ENCODE peak calls at places on chromosomes 3 and 15, in eight cellular contexts. E, V, A, C, N, U, P and Q are unnamed samples.
A peak's percentile ranks its signal among the peaks of the same experiment; 100 is the strongest.

GRCh38 chr15:29043731-29044485 is 158.1 kb downstream of the APBA2 start:
- DNase-seq in A (no peak), N (no peak), C (no peak), V (no peak), E (no peak), U (no peak), P (no peak), Q (no peak)

GRCh38 chr15:65528461-65529060 is 1.7 kb upstream of the HACD3 start:
- DNase-seq in E (no peak), U (no peak), V (no peak), N (no peak), A (peak; percentile 63), C (no peak), P (no peak), Q (no peak)

GRCh38 chr3:85912981-85913380 is 954.2 kb downstream of the CADM2 start:
- DNase-seq in E (no peak), A (no peak), C (peak; percentile 89), V (no peak), U (no peak), N (no peak), P (no peak), Q (peak; percentile 82)

GRCh38 chr15:30990036-30990435 is 1.4 kb downstream of the MTMR10 start:
- DNase-seq in N (no peak), A (no peak), C (no peak), U (no peak), E (no peak), P (no peak), V (no peak), Q (no peak)

GRCh38 chr15:62932436-62932835 is 110.1 kb upstream of the TPM1 start:
- DNase-seq in C (no peak), A (no peak), E (no peak), N (no peak), V (no peak), P (no peak), U (no peak), Q (no peak)

GRCh38 chr3:49133226-49133951 is 539 bp upstream of the LAMB2 start:
- DNase-seq in N (peak; percentile 78), E (no peak), C (peak; percentile 90), P (peak; percentile 94), A (peak; percentile 92), V (peak; percentile 88), U (peak; percentile 83), Q (peak; percentile 81)

GRCh38 chr15:100873029-100873677 is 6.5 kb upstream of the ALDH1A3 start:
- DNase-seq in E (peak; percentile 25), U (peak; percentile 97), P (peak; percentile 82), A (peak; percentile 84), V (peak; percentile 73), C (peak; percentile 96), N (peak; percentile 78), Q (peak; percentile 92)

GRCh38 chr15:39269821-39270220 is 311.1 kb upstream of the THBS1 start:
- DNase-seq in V (no peak), E (no peak), C (no peak), N (no peak), P (no peak), U (no peak), A (no peak), Q (no peak)

GRCh38 chr3:67819447-67819846 is 165.0 kb upstream of the SUCLG2 start:
- DNase-seq in A (peak; percentile 58), V (no peak), P (peak; percentile 40), N (no peak), C (peak; percentile 3), U (no peak), E (no peak), Q (peak; percentile 1)

GRCh38 chr3:152352559-152352958 is 83.8 kb downstream of the MBNL1 start:
- DNase-seq in V (no peak), E (no peak), N (no peak), P (no peak), A (no peak), U (no peak), C (no peak), Q (no peak)

GRCh38 chr15:66483131-66483566 is 14.4 kb downstream of the SNAPC5 start:
- DNase-seq in A (no peak), N (peak; percentile 78), V (peak; percentile 38), E (no peak), U (no peak), C (peak; percentile 82), P (no peak), Q (no peak)

GRCh38 chr15:96977886-96978285 is 647.4 kb downstream of the NR2F2 start:
- DNase-seq in U (no peak), C (no peak), E (no peak), N (no peak), P (no peak), V (peak; percentile 9), A (no peak), Q (no peak)

GRCh38 chr3:142374687-142375086 is 73.2 kb downstream of the XRN1 start:
- DNase-seq in C (no peak), A (no peak), U (no peak), V (no peak), P (no peak), N (no peak), E (no peak), Q (no peak)

GRCh38 chr3:42539871-42540714 is 37.6 kb downstream of the VIPR1 start:
- DNase-seq in C (peak; percentile 78), E (peak; percentile 52), U (peak; percentile 36), P (peak; percentile 95), V (peak; percentile 76), N (peak; percentile 54), A (peak; percentile 96), Q (peak; percentile 48)

GRCh38 chr3:148957586-148957985 is 33.8 kb upstream of the GYG1 start:
- DNase-seq in E (no peak), U (no peak), A (peak; percentile 79), V (no peak), N (no peak), C (peak; percentile 27), P (peak; percentile 39), Q (no peak)

GRCh38 chr3:101229681-101230080 is 90.7 kb downstream of the IMPG2 start:
- DNase-seq in U (no peak), V (no peak), C (peak; percentile 50), P (no peak), N (no peak), E (no peak), A (no peak), Q (no peak)

GRCh38 chr3:108602249-108602934 is 12.9 kb downstream of the DZIP3 start:
- DNase-seq in U (no peak), V (peak; percentile 42), A (no peak), C (no peak), P (no peak), E (peak; percentile 20), N (no peak), Q (no peak)

GRCh38 chr3:45055032-45055410 is 28.9 kb downstream of the CLEC3B start:
- DNase-seq in N (no peak), U (no peak), C (peak; percentile 57), E (no peak), V (no peak), A (no peak), P (no peak), Q (peak; percentile 68)

GRCh38 chr3:106518516-106518915 is 649.7 kb upstream of the CBLB start:
- DNase-seq in C (peak; percentile 84), P (no peak), U (no peak), V (no peak), N (no peak), A (no peak), E (no peak), Q (peak; percentile 71)

GRCh38 chr15:52808996-52809395 is 18.9 kb upstream of the ONECUT1 start:
- DNase-seq in N (no peak), E (no peak), U (no peak), P (no peak), V (no peak), A (no peak), C (no peak), Q (no peak)

GRCh38 chr15:52810346-52810745 is 20.2 kb upstream of the ONECUT1 start:
- DNase-seq in U (no peak), N (no peak), C (no peak), V (no peak), E (no peak), P (no peak), A (peak; percentile 76), Q (no peak)

GRCh38 chr15:52805351-52806283 is 15.5 kb upstream of the ONECUT1 start:
- DNase-seq in C (no peak), E (no peak), V (no peak), P (peak; percentile 83), N (no peak), U (no peak), A (peak; percentile 84), Q (no peak)

GRCh38 chr15:52806284-52806655 is 16.1 kb upstream of the ONECUT1 start:
- DNase-seq in P (no peak), E (no peak), V (no peak), A (no peak), U (no peak), N (no peak), C (no peak), Q (no peak)

GRCh38 chr15:52808441-52808840 is 18.3 kb upstream of the ONECUT1 start:
- DNase-seq in N (no peak), U (no peak), V (no peak), E (no peak), C (no peak), A (no peak), P (no peak), Q (peak; percentile 5)
- H3K27me3 ChIP-seq in N (peaks cover 96% of the 10 kb centered on the region), U (no peaks in the 10 kb centered on the region), V (peaks cover 22% of the 10 kb centered on the region), E (peaks cover 45% of the 10 kb centered on the region), C (peaks cover 66% of the 10 kb centered on the region), A (peaks cover 45% of the 10 kb centered on the region), P (peaks cover 29% of the 10 kb centered on the region), Q (peaks cover 34% of the 10 kb centered on the region)

DNA sequence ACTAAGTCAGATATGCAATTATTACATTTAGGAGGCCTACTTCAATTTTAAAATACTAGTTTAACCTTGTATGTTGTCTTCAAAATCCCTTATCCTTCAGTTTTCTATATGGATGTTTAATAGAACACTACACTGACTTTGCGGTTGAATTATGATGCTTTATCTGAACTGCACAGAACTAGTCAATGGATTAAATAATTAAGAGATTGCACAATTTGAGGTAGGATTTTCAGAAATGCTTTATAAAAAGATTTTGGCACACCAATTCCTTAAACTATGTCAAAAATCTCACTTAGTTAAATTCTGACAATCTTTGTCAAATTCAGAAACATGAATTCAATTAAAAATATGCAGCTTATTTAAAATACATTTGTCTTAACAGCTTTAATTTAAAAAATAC is 28.1 kb downstream of the ATOSA start:
- DNase-seq in E (no peak), P (no peak), U (no peak), A (no peak), V (no peak), N (no peak), C (no peak), Q (no peak)
- H3K4me3 ChIP-seq in E (no peak overlapping the region), P (no peak overlapping the region), U (no peak overlapping the region), A (no peak overlapping the region), V (no peak overlapping the region), N (no peak overlapping the region), C (peak overlapping the region; percentile 62), Q (no peak overlapping the region)

GRCh38 chr3:33061782-33062181 is 35.2 kb downstream of the GLB1 start:
- DNase-seq in N (no peak), P (no peak), U (no peak), C (no peak), A (no peak), E (no peak), V (no peak), Q (peak; percentile 29)
- H3K36me3 ChIP-seq in N (no peaks in the 10 kb centered on the region), P (peaks cover 1% of the 10 kb centered on the region), U (no peaks in the 10 kb centered on the region), C (peaks cover 20% of the 10 kb centered on the region), A (peaks cover 22% of the 10 kb centered on the region), E (peaks cover 5% of the 10 kb centered on the region), V (peaks cover 11% of the 10 kb centered on the region), Q (peaks cover 14% of the 10 kb centered on the region)

GRCh38 chr15:26001201-26001600 is 138.1 kb upstream of the ATP10A start:
- DNase-seq in V (no peak), E (no peak), U (no peak), N (no peak), P (no peak), C (no peak), A (no peak), Q (no peak)

GRCh38 chr15:26011916-26012315 is 148.8 kb upstream of the ATP10A start:
- DNase-seq in N (no peak), E (no peak), P (no peak), U (no peak), V (no peak), C (no peak), A (no peak), Q (no peak)

GRCh38 chr15:26007151-26007550 is 144.0 kb upstream of the ATP10A start:
- DNase-seq in C (no peak), A (no peak), V (no peak), N (no peak), P (no peak), E (no peak), U (no peak), Q (no peak)
- H3K27me3 ChIP-seq in C (peaks cover 21% of the 10 kb centered on the region), A (no peaks in the 10 kb centered on the region), V (no peaks in the 10 kb centered on the region), N (peaks cover 3% of the 10 kb centered on the region), P (no peaks in the 10 kb centered on the region), E (no peaks in the 10 kb centered on the region), U (no peaks in the 10 kb centered on the region), Q (no peaks in the 10 kb centered on the region)